ENCODE peak calls at places on chromosomes 12 and 14, in eight cellular contexts. K is activated CD4-positive, CD25-positive, alpha-beta regulatory T cell; Q is activated naive CD8-positive, alpha-beta T cell treated with anti-CD3 and anti-CD28 coated beads for 36 hours; N is neural crest cell; S is left cardiac atrium; V is tibial artery; F is M059J; I is CD8-positive, alpha-beta T cell. P is an unnamed sample.

GRCh38 chr12:57138526-57139272 is 8.7 kb downstream of the LRP1-AS start:
- DNase-seq in K (no peak), F (no peak), Q (no peak), N (no peak), S (peak; percentile 84), V (peak; percentile 93), I (no peak), P (no peak)

GRCh38 chr14:106044949-106045596 is 518.7 kb downstream of the TMEM121 start:
- DNase-seq in Q (peak; percentile 84), V (peak; percentile 25), S (peak; percentile 33), I (peak; percentile 82), F (peak; percentile 20), K (peak; percentile 82), N (no peak), P (no peak)

GRCh38 chr14:43003845-43004244 is 1397.2 kb downstream of the LRFN5 start:
- DNase-seq in K (no peak), I (no peak), N (no peak), V (no peak), F (no peak), S (no peak), Q (no peak), P (no peak)

GRCh38 chr12:29782821-29783772 is 645 bp downstream of the TMTC1 start:
- DNase-seq in S (peak; percentile 66), K (no peak), F (peak; percentile 27), I (no peak), N (peak; percentile 29), V (peak; percentile 32), Q (no peak), P (peak; percentile 48)

GRCh38 chr14:68715032-68715924 is 77.6 kb downstream of the ZFP36L1 start:
- DNase-seq in Q (peak; percentile 11), F (peak; percentile 29), V (no peak), K (no peak), I (no peak), N (no peak), S (no peak), P (no peak)

GRCh38 chr14:71354801-71355200 is 447.5 kb downstream of the PCNX1 start:
- DNase-seq in V (no peak), F (peak; percentile 67), K (no peak), S (no peak), I (no peak), N (no peak), Q (no peak), P (no peak)

GRCh38 chr14:93137864-93138263 is 22.1 kb upstream of the ITPK1 start:
- DNase-seq in F (no peak), S (peak; percentile 51), N (no peak), I (no peak), V (no peak), K (no peak), Q (no peak), P (no peak)

GRCh38 chr12:54258286-54258685 is 21.6 kb downstream of the CBX5 start:
- DNase-seq in K (no peak), F (peak; percentile 73), S (no peak), I (no peak), N (no peak), V (no peak), Q (no peak), P (no peak)

GRCh38 chr12:38903596-38903995 is 1.8 kb downstream of the CPNE8 start:
- DNase-seq in F (no peak), N (no peak), V (no peak), K (no peak), S (no peak), Q (no peak), I (no peak), P (no peak)

GRCh38 chr12:98256830-98257229 is 258.6 kb upstream of the TMPO start:
- DNase-seq in Q (no peak), V (no peak), S (no peak), I (no peak), K (no peak), F (no peak), N (no peak), P (no peak)

GRCh38 chr14:101220921-101221510 is 317.5 kb upstream of the RTL1 start:
- DNase-seq in V (no peak), K (no peak), I (no peak), S (no peak), Q (no peak), F (no peak), N (no peak), P (no peak)

GRCh38 chr14:22448905-22449611 is 140.0 kb downstream of the DAD1 start:
- DNase-seq in V (peak; percentile 49), K (no peak), F (peak; percentile 56), S (peak; percentile 35), I (no peak), Q (no peak), N (no peak), P (no peak)

GRCh38 chr14:68846466-68846865 is 53.6 kb upstream of the ZFP36L1 start:
- DNase-seq in F (no peak), N (no peak), I (no peak), V (no peak), S (no peak), K (no peak), Q (no peak), P (no peak)

GRCh38 chr12:29735604-29736003 is 48.1 kb downstream of the TMTC1 start:
- DNase-seq in F (no peak), I (no peak), N (no peak), Q (no peak), S (no peak), V (no peak), K (no peak), P (no peak)

GRCh38 chr14:58465425-58465824 is 37.9 kb downstream of the KIAA0586 start:
- DNase-seq in S (no peak), Q (no peak), F (peak; percentile 19), I (no peak), N (no peak), V (no peak), K (no peak), P (no peak)

GRCh38 chr12:30823764-30824163 is 69.0 kb upstream of the CAPRIN2 start:
- DNase-seq in V (no peak), N (no peak), F (no peak), I (no peak), K (no peak), S (no peak), Q (no peak), P (no peak)

GRCh38 chr12:104167519-104168458 is 29.8 kb upstream of the NFYB start:
- DNase-seq in S (no peak), F (peak; percentile 33), Q (no peak), V (no peak), I (no peak), N (no peak), K (no peak), P (no peak)

GRCh38 chr14:68036203-68036602 is 216.6 kb downstream of the RAD51B start:
- DNase-seq in N (no peak), F (no peak), I (no peak), Q (no peak), S (no peak), V (no peak), K (no peak), P (no peak)

GRCh38 chr14:59189281-59189821 is 884 bp downstream of the DAAM1 start:
- DNase-seq in S (no peak), K (peak; percentile 4), Q (peak; percentile 37), I (peak; percentile 39), N (peak; percentile 15), F (peak; percentile 43), V (no peak), P (no peak)

GRCh38 chr12:12127304-12127703 is 56.6 kb downstream of the BCL2L14 start:
- DNase-seq in V (no peak), K (no peak), F (no peak), Q (no peak), I (no peak), N (no peak), S (no peak), P (no peak)

GRCh38 chr14:76777721-76778120 is 16.5 kb downstream of the VASH1 start:
- DNase-seq in Q (no peak), K (no peak), V (no peak), I (no peak), N (no peak), F (no peak), S (peak; percentile 26), P (no peak)

GRCh38 chr14:65439117-65439516 is 26.6 kb downstream of the FUT8 start:
- DNase-seq in N (no peak), S (no peak), Q (no peak), V (no peak), K (no peak), F (no peak), I (no peak), P (no peak)

GRCh38 chr14:77189479-77189878 is 7.9 kb downstream of the TMEM63C start:
- DNase-seq in K (no peak), V (no peak), I (no peak), N (no peak), Q (no peak), F (no peak), S (no peak), P (no peak)

GRCh38 chr12:105214670-105215375 is 21.2 kb downstream of the APPL2 start:
- DNase-seq in N (no peak), Q (no peak), V (no peak), F (peak; percentile 62), K (no peak), I (no peak), S (no peak), P (no peak)

GRCh38 chr14:100307215-100308111 is 1.2 kb upstream of the SLC25A29 start:
- DNase-seq in I (no peak), N (peak; percentile 33), S (no peak), K (no peak), F (no peak), Q (no peak), V (no peak), P (no peak)

GRCh38 chr14:56378474-56378873 is 201.1 kb upstream of the TMEM260 start:
- DNase-seq in I (no peak), V (peak; percentile 30), Q (no peak), F (peak; percentile 52), K (no peak), S (no peak), N (no peak), P (no peak)

GRCh38 chr12:40141996-40142395 is 36.1 kb upstream of the SLC2A13 start:
- DNase-seq in K (no peak), F (no peak), V (no peak), S (no peak), I (no peak), Q (no peak), N (no peak), P (no peak)

GRCh38 chr12:74334770-74335169 is 202.9 kb upstream of the ATXN7L3B start:
- DNase-seq in F (peak; percentile 39), Q (no peak), N (no peak), I (no peak), S (no peak), V (no peak), K (no peak), P (no peak)

GRCh38 chr12:71661977-71662522 is 1.6 kb downstream of the ZFC3H1 start:
- DNase-seq in K (no peak), V (no peak), S (no peak), N (no peak), I (no peak), F (peak; percentile 15), Q (no peak), P (no peak)

GRCh38 chr12:70557583-70558263 is 79.5 kb downstream of the PTPRB start:
- DNase-seq in F (no peak), V (no peak), S (no peak), N (no peak), I (no peak), K (no peak), Q (no peak), P (no peak)

GRCh38 chr14:91284146-91284790 is 39.8 kb upstream of the GPR68 start:
- DNase-seq in K (no peak), V (no peak), N (no peak), S (no peak), Q (no peak), F (peak; percentile 80), I (no peak), P (no peak)

GRCh38 chr12:25502071-25502555 is 51.0 kb downstream of the LMNTD1 start:
- DNase-seq in S (no peak), I (no peak), Q (no peak), V (no peak), N (no peak), K (no peak), F (peak; percentile 38), P (no peak)

GRCh38 chr12:52713960-52714886 is 10.9 kb upstream of the KRT77 start:
- DNase-seq in V (no peak), Q (peak; percentile 34), F (no peak), K (no peak), S (no peak), N (peak; percentile 49), I (peak; percentile 39), P (no peak)